ENCODE peak calls at places on chromosome 2, in five cellular contexts. One of them, this sample, is unnamed.

GRCh38 chr2:179106342-179107178 is 56.6 kb upstream of the CCDC141 start:
- DNase-seq in dorsolateral prefrontal cortex: no peak
- DNase-seq in HepG2: peak; percentile 83
- DNase-seq in AG10803: peak; percentile 91
- DNase-seq in IMR-90: peak; percentile 94
- DNase-seq in this sample: peak; percentile 95

GRCh38 chr2:152348388-152348787 is 13.4 kb downstream of the FMNL2 start:
- DNase-seq in dorsolateral prefrontal cortex: no peak
- DNase-seq in HepG2: no peak
- DNase-seq in AG10803: no peak
- DNase-seq in IMR-90: peak; percentile 10
- DNase-seq in this sample: no peak

GRCh38 chr2:218805627-218806026 is 23.7 kb downstream of the CYP27A1 start:
- DNase-seq in dorsolateral prefrontal cortex: no peak
- DNase-seq in HepG2: peak; percentile 74
- DNase-seq in AG10803: peak; percentile 40
- DNase-seq in IMR-90: peak; percentile 80
- DNase-seq in this sample: no peak

GRCh38 chr2:212979799-212980198 is 171.6 kb downstream of the IKZF2 start:
- DNase-seq in dorsolateral prefrontal cortex: no peak
- DNase-seq in HepG2: no peak
- DNase-seq in AG10803: no peak
- DNase-seq in IMR-90: no peak
- DNase-seq in this sample: no peak

GRCh38 chr2:217741381-217741955 is 261.3 kb downstream of the TNS1 start:
- DNase-seq in dorsolateral prefrontal cortex: no peak
- DNase-seq in HepG2: no peak
- DNase-seq in AG10803: no peak
- DNase-seq in IMR-90: no peak
- DNase-seq in this sample: no peak

GRCh38 chr2:135103843-135104242 is 51.8 kb downstream of the RAB3GAP1 start:
- DNase-seq in dorsolateral prefrontal cortex: no peak
- DNase-seq in HepG2: no peak
- DNase-seq in AG10803: no peak
- DNase-seq in IMR-90: no peak
- DNase-seq in this sample: no peak

GRCh38 chr2:218839430-218839829 is 7.8 kb upstream of the PRKAG3 start:
- DNase-seq in dorsolateral prefrontal cortex: no peak
- DNase-seq in HepG2: no peak
- DNase-seq in AG10803: peak; percentile 82
- DNase-seq in IMR-90: peak; percentile 62
- DNase-seq in this sample: no peak

GRCh38 chr2:72917875-72918660 is 749 bp downstream of the EMX1 start:
- DNase-seq in dorsolateral prefrontal cortex: no peak
- DNase-seq in HepG2: no peak
- DNase-seq in AG10803: no peak
- DNase-seq in IMR-90: no peak
- DNase-seq in this sample: no peak

GRCh38 chr2:165758276-165758675 is 35.8 kb downstream of the GALNT3 start:
- DNase-seq in dorsolateral prefrontal cortex: no peak
- DNase-seq in HepG2: no peak
- DNase-seq in AG10803: no peak
- DNase-seq in IMR-90: no peak
- DNase-seq in this sample: no peak

GRCh38 chr2:183157131-183157530 is 32.9 kb downstream of the NUP35 start:
- DNase-seq in dorsolateral prefrontal cortex: no peak
- DNase-seq in HepG2: no peak
- DNase-seq in AG10803: no peak
- DNase-seq in IMR-90: no peak
- DNase-seq in this sample: no peak

GRCh38 chr2:225337183-225337582 is 62.3 kb upstream of the NYAP2 start:
- DNase-seq in dorsolateral prefrontal cortex: no peak
- DNase-seq in HepG2: no peak
- DNase-seq in AG10803: peak; percentile 16
- DNase-seq in IMR-90: peak; percentile 80
- DNase-seq in this sample: no peak

GRCh38 chr2:235002198-235003095 is 50.6 kb downstream of the SH3BP4 start:
- DNase-seq in dorsolateral prefrontal cortex: no peak
- DNase-seq in HepG2: peak; percentile 81
- DNase-seq in AG10803: peak; percentile 66
- DNase-seq in IMR-90: peak; percentile 58
- DNase-seq in this sample: no peak

GRCh38 chr2:147482111-147482510 is 362.7 kb upstream of the ACVR2A start:
- DNase-seq in dorsolateral prefrontal cortex: no peak
- DNase-seq in HepG2: no peak
- DNase-seq in AG10803: peak; percentile 6
- DNase-seq in IMR-90: no peak
- DNase-seq in this sample: no peak

GRCh38 chr2:219274392-219274921 is 4.7 kb upstream of the DNAJB2 start:
- DNase-seq in dorsolateral prefrontal cortex: no peak
- DNase-seq in HepG2: peak; percentile 74
- DNase-seq in AG10803: peak; percentile 87
- DNase-seq in IMR-90: peak; percentile 81
- DNase-seq in this sample: peak; percentile 55

GRCh38 chr2:196167666-196168065 is 3.7 kb downstream of the STK17B start:
- DNase-seq in dorsolateral prefrontal cortex: no peak
- DNase-seq in HepG2: no peak
- DNase-seq in AG10803: no peak
- DNase-seq in IMR-90: no peak
- DNase-seq in this sample: no peak

GRCh38 chr2:3465328-3465727 is 54.0 kb downstream of the ADI1 start:
- DNase-seq in dorsolateral prefrontal cortex: no peak
- DNase-seq in HepG2: no peak
- DNase-seq in AG10803: no peak
- DNase-seq in IMR-90: no peak
- DNase-seq in this sample: no peak

GRCh38 chr2:2876350-2877042 is 501.1 kb downstream of the EIPR1 start:
- DNase-seq in dorsolateral prefrontal cortex: no peak
- DNase-seq in HepG2: no peak
- DNase-seq in AG10803: no peak
- DNase-seq in IMR-90: no peak
- DNase-seq in this sample: no peak

GRCh38 chr2:226063704-226064390 is 664.3 kb downstream of the NYAP2 start:
- DNase-seq in dorsolateral prefrontal cortex: no peak
- DNase-seq in HepG2: no peak
- DNase-seq in AG10803: peak; percentile 85
- DNase-seq in IMR-90: peak; percentile 69
- DNase-seq in this sample: no peak